ENCODE peak calls at places on chromosomes 1 and 21, in four cellular contexts. X, M, C and Z are unnamed samples.
A peak's percentile ranks its signal among the peaks of the same experiment; 100 is the strongest.

GRCh38 chr1:110283677-110284076 is 55.5 kb upstream of the RBM15 start:
- DNase-seq in X (no peak), C (peak; percentile 32), M (no peak), Z (no peak)

GRCh38 chr1:76583875-76584477 is 283.3 kb upstream of the ST6GALNAC5 start:
- DNase-seq in X (no peak), M (no peak), C (no peak), Z (no peak)

GRCh38 chr1:172497230-172497629 is 35.7 kb upstream of the SUCO start:
- DNase-seq in X (peak; percentile 15), C (no peak), M (no peak), Z (peak; percentile 5)

GRCh38 chr1:231861541-231862481 is 235.2 kb downstream of the DISC1 start:
- DNase-seq in C (peak; percentile 56), X (peak; percentile 27), M (no peak), Z (peak; percentile 26)

GRCh38 chr21:42424848-42425602 is 21.3 kb downstream of the UBASH3A start:
- DNase-seq in C (no peak), M (no peak), X (no peak), Z (no peak)

GRCh38 chr1:48644950-48645605 is 131.6 kb downstream of the BEND5 start:
- DNase-seq in X (no peak), C (no peak), M (no peak), Z (no peak)

GRCh38 chr1:21937372-21938121 is 437 bp upstream of the HSPG2 start:
- DNase-seq in M (no peak), X (peak; percentile 51), C (peak; percentile 55), Z (no peak)

GRCh38 chr1:101567582-101568189 is 330.9 kb downstream of the S1PR1 start:
- DNase-seq in M (peak; percentile 10), C (peak; percentile 11), X (peak; percentile 10), Z (no peak)

GRCh38 chr1:181088079-181089016 is at the start of gene IER5:
- DNase-seq in C (peak; percentile 91), M (peak; percentile 93), X (peak; percentile 97), Z (peak; percentile 72)

GRCh38 chr21:44466996-44467858 is 11.9 kb downstream of the LRRC3 start:
- DNase-seq in M (no peak), X (no peak), C (no peak), Z (no peak)

GRCh38 chr1:94801919-94802546 is 18.1 kb upstream of the SLC44A3 start:
- DNase-seq in C (peak; percentile 62), M (no peak), X (no peak), Z (peak; percentile 53)

GRCh38 chr1:155607708-155608107 is 2.3 kb upstream of the MSTO1 start:
- DNase-seq in X (no peak), M (no peak), C (peak; percentile 9), Z (no peak)
- TF ChIP-seq CTCF in X (no peak), M (no peak), C (no peak), Z (no peak)

GRCh38 chr1:47249755-47250154 is 17.7 kb upstream of the TAL1 start:
- DNase-seq in C (no peak), M (no peak), X (no peak), Z (no peak)
- TF ChIP-seq CTCF in C (no peak), M (no peak), X (no peak), Z (no peak)

GRCh38 chr1:42035205-42035829 is 116.6 kb upstream of the HIVEP3 start:
- DNase-seq in X (no peak), M (no peak), C (peak; percentile 34), Z (no peak)
- TF ChIP-seq CTCF in X (no peak), M (peak; percentile 47), C (peak; percentile 32), Z (peak; percentile 68)

GRCh38 chr1:18949689-18950414 is 6.6 kb downstream of the IFFO2 start:
- DNase-seq in M (no peak), C (no peak), X (no peak), Z (no peak)
- TF ChIP-seq CTCF in M (peak; percentile 48), C (peak; percentile 47), X (no peak), Z (peak; percentile 29)

DNA sequence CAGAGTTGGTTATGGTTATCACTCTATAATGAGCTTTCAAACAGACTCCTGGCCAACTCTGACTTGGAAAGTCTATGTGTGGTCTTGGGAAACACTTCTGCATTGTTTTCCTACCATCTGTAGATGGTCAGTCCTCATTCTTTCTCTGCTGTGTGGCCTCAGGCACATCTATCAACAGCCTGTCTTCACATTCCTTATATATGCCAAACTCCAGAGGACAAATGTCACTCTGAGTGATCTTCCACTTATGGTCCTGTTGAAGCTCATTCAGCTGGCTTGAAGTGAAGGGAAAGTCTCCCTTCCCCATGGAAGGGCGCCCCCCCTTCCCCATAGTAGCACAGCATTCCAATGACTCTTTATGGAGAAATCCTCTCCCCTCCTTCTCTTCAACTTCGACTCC is 58.7 kb downstream of the VANGL2 start:
- DNase-seq in M (no peak), X (no peak), C (no peak), Z (no peak)
- TF ChIP-seq CTCF in M (no peak), X (no peak), C (no peak), Z (no peak)

GRCh38 chr1:116751149-116751548 is 3.1 kb upstream of the CD2 start:
- DNase-seq in C (no peak), X (no peak), M (no peak), Z (no peak)

GRCh38 chr1:116743535-116743934 is 10.7 kb upstream of the CD2 start:
- DNase-seq in M (no peak), C (no peak), X (no peak), Z (no peak)

GRCh38 chr1:116751626-116752025 is 2.6 kb upstream of the CD2 start:
- DNase-seq in M (no peak), C (no peak), X (no peak), Z (no peak)

GRCh38 chr1:116748272-116748671 is 6.0 kb upstream of the CD2 start:
- DNase-seq in X (no peak), M (no peak), C (no peak), Z (no peak)
- TF ChIP-seq CTCF in X (no peak), M (no peak), C (no peak), Z (no peak)

GRCh38 chr1:31669433-31669785 is 24.7 kb upstream of the PEF1 start:
- DNase-seq in C (no peak), M (no peak), X (no peak), Z (no peak)

GRCh38 chr1:31671147-31671546 is 26.5 kb upstream of the PEF1 start:
- DNase-seq in C (no peak), M (no peak), X (no peak), Z (no peak)

GRCh38 chr1:31668303-31668883 is 23.7 kb upstream of the PEF1 start:
- DNase-seq in X (no peak), C (no peak), M (no peak), Z (no peak)

GRCh38 chr1:31670583-31670944 is 25.9 kb upstream of the PEF1 start:
- DNase-seq in X (no peak), C (no peak), M (no peak), Z (no peak)

GRCh38 chr1:31669786-31670582 is 25.3 kb upstream of the PEF1 start:
- DNase-seq in M (no peak), C (peak; percentile 22), X (no peak), Z (no peak)
- TF ChIP-seq CTCF in M (no peak), C (peak; percentile 56), X (no peak), Z (peak; percentile 7)

GRCh38 chr1:210200090-210200736 is 32.4 kb upstream of the SERTAD4 start:
- DNase-seq in C (no peak), X (no peak), M (no peak), Z (no peak)
- TF ChIP-seq CTCF in C (no peak), X (no peak), M (no peak), Z (no peak)

GRCh38 chr1:184143449-184143848 is 91.9 kb downstream of the TSEN15 start:
- DNase-seq in M (no peak), C (peak; percentile 49), X (no peak), Z (no peak)
- TF ChIP-seq CTCF in M (no peak), C (peak; percentile 34), X (no peak), Z (peak; percentile 21)

GRCh38 chr1:113905435-113905861 is 322 bp downstream of the DCLRE1B start:
- DNase-seq in C (no peak), M (no peak), X (no peak), Z (no peak)
- TF ChIP-seq CTCF in C (no peak), M (no peak), X (no peak), Z (no peak)